ENCODE peak calls at places on chromosomes 5 and 9, in four cellular contexts. W, I, F and N are unnamed samples.

GRCh38 chr9:99192786-99193465 is 28.8 kb downstream of the ALG2 start:
- DNase-seq in W (no peak), I (no peak), F (no peak), N (no peak)

GRCh38 chr5:144812770-144813169 is 642.1 kb downstream of the KCTD16 start:
- DNase-seq in W (no peak), I (no peak), F (no peak), N (no peak)

GRCh38 chr9:613771-614347 is 227.6 kb upstream of the DMRT1 start:
- DNase-seq in W (peak), I (peak), F (peak), N (peak)

GRCh38 chr9:107491081-107492053 is 1.8 kb upstream of the KLF4 start:
- DNase-seq in W (no peak), I (no peak), F (no peak), N (peak)

GRCh38 chr9:85610074-85610855 is 131.5 kb downstream of the AGTPBP1 start:
- DNase-seq in W (peak), I (peak), F (peak), N (peak)

GRCh38 chr9:118961857-118962256 is 407.4 kb downstream of the BRINP1 start:
- DNase-seq in W (no peak), I (no peak), F (no peak), N (no peak)

GRCh38 chr5:18563853-18564252 is 929.6 kb downstream of the TAF11L14 start:
- DNase-seq in W (no peak), I (no peak), F (no peak), N (no peak)

GRCh38 chr5:89989831-89990230 is 419.7 kb downstream of the CETN3 start:
- DNase-seq in W (no peak), I (no peak), F (no peak), N (no peak)

GRCh38 chr5:57166250-57166649 is 7.6 kb upstream of the GPBP1 start:
- DNase-seq in W (no peak), I (no peak), F (no peak), N (no peak)

GRCh38 chr5:142404046-142404477 is 79.2 kb upstream of the SPRY4 start:
- DNase-seq in W (no peak), I (no peak), F (no peak), N (no peak)

GRCh38 chr9:127769985-127770904 is 8.2 kb downstream of the SH2D3C start:
- DNase-seq in W (no peak), I (no peak), F (no peak), N (no peak)

GRCh38 chr9:117839862-117840261 is 135.7 kb downstream of the TLR4 start:
- DNase-seq in W (no peak), I (no peak), F (no peak), N (no peak)

GRCh38 chr9:70566066-70566465 is 151.6 kb upstream of the KLF9 start:
- DNase-seq in W (no peak), I (no peak), F (no peak), N (no peak)

GRCh38 chr5:131634666-131634995 is 398 bp downstream of the RAPGEF6 start:
- DNase-seq in W (peak), I (no peak), F (peak), N (peak)

GRCh38 chr9:136578915-136579637 is 33.2 kb upstream of the NOTCH1 start:
- DNase-seq in W (peak), I (peak), F (no peak), N (no peak)

GRCh38 chr9:77427256-77427927 is 220.7 kb downstream of the GNA14 start:
- DNase-seq in W (no peak), I (no peak), F (no peak), N (no peak)

GRCh38 chr9:89961616-89962341 is 357.0 kb downstream of the GADD45G start:
- DNase-seq in W (no peak), I (no peak), F (no peak), N (no peak)

GRCh38 chr5:78204241-78204640 is 90.3 kb downstream of the AP3B1 start:
- DNase-seq in W (no peak), I (no peak), F (no peak), N (no peak)

GRCh38 chr9:69829484-69829883 is 8.9 kb downstream of the CFAP95 start:
- DNase-seq in W (no peak), I (no peak), F (no peak), N (no peak)

GRCh38 chr5:135386886-135387628 is 12.0 kb downstream of the MACROH2A1 start:
- DNase-seq in W (no peak), I (peak), F (peak), N (no peak)

GRCh38 chr5:80987078-80987766 is 27.1 kb downstream of the RASGRF2 start:
- DNase-seq in W (no peak), I (no peak), F (no peak), N (no peak)

GRCh38 chr5:129988453-129988852 is 84.2 kb downstream of the CHSY3 start:
- DNase-seq in W (no peak), I (no peak), F (no peak), N (no peak)

GRCh38 chr9:136696502-136696901 is 9.2 kb upstream of the AGPAT2 start:
- DNase-seq in W (no peak), I (no peak), F (no peak), N (no peak)

DNA sequence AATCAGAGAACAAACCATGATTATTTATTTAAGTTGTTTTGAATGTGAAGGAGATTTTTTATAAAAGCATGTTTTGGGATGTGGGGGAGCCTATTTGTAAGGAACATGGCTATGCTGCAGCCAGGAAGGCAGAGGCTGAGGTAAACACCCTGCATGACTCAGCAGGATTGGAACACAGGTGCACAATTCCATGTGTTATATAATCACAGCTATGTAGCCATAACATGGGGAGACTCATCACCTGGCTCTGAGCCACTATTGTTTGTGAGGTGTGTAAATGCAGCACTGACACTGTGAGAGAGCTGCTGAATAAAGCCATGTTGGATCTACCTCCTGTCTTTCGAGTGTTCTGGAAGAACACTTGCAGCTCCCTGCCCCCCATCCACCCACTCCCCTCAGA is 1009.8 kb downstream of the DNAH5 start:
- DNase-seq in W (no peak), I (no peak), F (no peak), N (no peak)
- TF ChIP-seq FOXJ3 in W (no peak), I (no peak), F (no peak), N (no peak)

DNA sequence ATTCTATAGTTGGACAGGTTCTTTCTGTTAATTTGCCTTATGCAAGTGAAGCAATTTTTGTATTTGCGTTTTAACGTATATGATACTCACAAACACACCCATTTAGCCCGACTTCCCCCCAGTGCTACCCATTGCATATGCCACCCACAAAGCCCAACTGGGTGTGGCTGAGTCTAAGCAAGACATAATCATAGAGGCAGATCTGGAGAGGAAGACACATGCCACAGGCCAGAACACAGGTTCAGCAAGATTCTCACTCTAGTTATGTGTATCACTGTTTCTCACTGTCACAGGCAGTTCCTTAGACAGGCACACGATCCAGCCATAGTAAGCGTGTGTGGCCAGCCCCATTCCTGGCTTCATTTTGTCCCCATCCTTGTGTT is 29.0 kb upstream of the PUM3 start:
- DNase-seq in W (no peak), I (no peak), F (no peak), N (no peak)
- TF ChIP-seq FOXJ3 in W (no peak), I (no peak), F (no peak), N (no peak)

GRCh38 chr5:118326496-118327045 is 661.8 kb downstream of the DTWD2 start:
- DNase-seq in W (no peak), I (no peak), F (no peak), N (no peak)
- TF ChIP-seq FOXJ3 in W (no peak), I (no peak), F (no peak), N (no peak)

DNA sequence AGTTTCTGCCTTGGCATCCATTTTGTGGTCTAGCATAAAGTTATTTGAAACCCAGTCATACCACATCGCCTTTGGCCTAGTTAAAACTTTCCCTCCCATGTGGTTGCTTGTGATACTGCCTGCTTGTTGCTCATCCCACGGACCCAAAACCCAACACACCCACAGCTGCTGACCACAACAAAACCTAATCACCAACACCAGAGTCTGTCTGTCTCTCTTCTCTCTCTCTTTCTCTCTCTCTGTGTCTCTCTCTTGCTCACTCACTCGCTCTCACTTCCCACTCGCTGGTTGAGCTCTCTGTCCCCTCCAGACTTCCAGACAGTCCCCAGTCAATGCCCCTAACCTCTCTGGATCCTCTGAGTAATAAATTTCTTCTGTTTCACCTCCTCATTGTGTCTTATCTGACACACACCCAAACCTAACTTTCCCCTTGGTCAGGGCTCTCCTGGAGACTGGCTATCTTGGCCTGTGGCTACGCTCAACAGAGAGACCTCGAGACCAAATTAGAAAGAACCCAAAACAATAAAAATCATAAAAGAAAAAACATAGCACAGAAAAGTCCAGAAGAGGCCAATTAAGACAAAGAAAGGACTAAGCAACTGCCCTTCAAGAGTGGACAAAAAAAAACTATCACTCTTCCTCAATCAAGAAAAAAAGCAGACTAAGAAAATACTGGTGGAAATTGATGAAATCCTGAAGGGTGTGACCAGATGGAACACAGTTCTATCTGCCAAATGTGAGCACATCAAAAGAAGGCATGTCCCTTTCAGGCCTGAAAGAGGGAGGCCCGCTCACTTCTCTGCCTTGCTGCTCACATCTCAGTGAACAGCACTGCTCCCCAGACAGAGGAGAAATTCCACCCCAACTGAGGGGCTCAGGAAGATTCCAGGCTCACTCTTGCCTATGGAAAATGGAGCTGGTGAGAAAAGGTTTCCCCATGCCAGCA is 41.4 kb downstream of the TTLL11 start:
- DNase-seq in W (no peak), I (peak), F (no peak), N (no peak)
- TF ChIP-seq FOXJ3 in W (no peak), I (no peak), F (no peak), N (no peak)

GRCh38 chr9:130844028-130844427 is 9.0 kb downstream of the ABL1 start:
- DNase-seq in W (no peak), I (peak), F (no peak), N (no peak)
- TF ChIP-seq FOXJ3 in W (no peak), I (no peak), F (no peak), N (no peak)